ENCODE peak calls at places on chromosomes 11 and 22, in five cellular contexts. H is SK-N-SH, N is GM12878, B is HepG2, J is K562. L is an unnamed sample.

GRCh38 chr11:59857444-59858434 is 8.5 kb downstream of the TCN1 start:
- DNase-seq in J (peak), B (no peak), N (no peak), H (no peak), L (no peak)

GRCh38 chr11:92340839-92341238 is 116.2 kb downstream of the FAT3 start:
- DNase-seq in N (no peak), J (peak), B (peak), H (peak), L (peak)

GRCh38 chr11:46295312-46295995 is 18.0 kb downstream of the CREB3L1 start:
- DNase-seq in J (peak), B (peak), H (peak), N (no peak), L (peak)

GRCh38 chr11:82989628-82990404 is 81.9 kb downstream of the RAB30 start:
- DNase-seq in B (peak), J (no peak), H (no peak), N (no peak), L (no peak)

GRCh38 chr22:19429950-19430889 is 1.3 kb downstream of the HIRA start:
- DNase-seq in N (no peak), B (peak), H (peak), J (peak), L (peak)

GRCh38 chr11:72764503-72764902 is 12.3 kb upstream of the ARAP1 start:
- DNase-seq in J (peak), N (no peak), B (no peak), H (no peak), L (no peak)

GRCh38 chr22:22195265-22196017 is 49.1 kb upstream of the VPREB1 start:
- DNase-seq in N (peak), H (peak), B (peak), J (peak), L (peak)

GRCh38 chr11:44614281-44614680 is 48.8 kb downstream of the CD82 start:
- DNase-seq in B (no peak), N (no peak), J (no peak), H (no peak), L (no peak)

GRCh38 chr22:45225732-45226560 is 14.7 kb downstream of the KIAA0930 start:
- DNase-seq in J (no peak), N (no peak), H (no peak), B (peak), L (no peak)

GRCh38 chr22:45208993-45209838 is 31.5 kb downstream of the KIAA0930 start:
- DNase-seq in H (peak), B (no peak), N (no peak), J (peak), L (peak)

GRCh38 chr11:71194702-71195101 is 57.7 kb downstream of the SHANK2 start:
- DNase-seq in N (no peak), J (no peak), H (no peak), B (no peak), L (no peak)

GRCh38 chr11:8701891-8702597 is 19.5 kb downstream of the RPL27A start:
- DNase-seq in J (no peak), N (no peak), H (no peak), B (no peak), L (no peak)

GRCh38 chr11:10934293-10934850 is 76.5 kb upstream of the ZBED5 start:
- DNase-seq in J (peak), H (no peak), B (no peak), N (no peak), L (no peak)

GRCh38 chr11:43393765-43394355 is 35.1 kb downstream of the TTC17 start:
- DNase-seq in H (no peak), B (no peak), J (no peak), N (no peak), L (no peak)

GRCh38 chr11:34600339-34601084 is 20.4 kb upstream of the EHF start:
- DNase-seq in B (peak), H (peak), N (no peak), J (peak), L (no peak)

GRCh38 chr11:133917921-133918605 is 38.7 kb downstream of the IGSF9B start:
- DNase-seq in N (no peak), B (no peak), H (no peak), J (peak), L (no peak)

GRCh38 chr11:8258289-8258688 is 5.4 kb downstream of the LMO1 start:
- DNase-seq in J (no peak), H (no peak), B (no peak), N (no peak), L (no peak)

GRCh38 chr11:75270896-75271415 is 30.4 kb downstream of the TPBGL start:
- DNase-seq in H (no peak), J (no peak), B (no peak), N (no peak), L (no peak)

DNA sequence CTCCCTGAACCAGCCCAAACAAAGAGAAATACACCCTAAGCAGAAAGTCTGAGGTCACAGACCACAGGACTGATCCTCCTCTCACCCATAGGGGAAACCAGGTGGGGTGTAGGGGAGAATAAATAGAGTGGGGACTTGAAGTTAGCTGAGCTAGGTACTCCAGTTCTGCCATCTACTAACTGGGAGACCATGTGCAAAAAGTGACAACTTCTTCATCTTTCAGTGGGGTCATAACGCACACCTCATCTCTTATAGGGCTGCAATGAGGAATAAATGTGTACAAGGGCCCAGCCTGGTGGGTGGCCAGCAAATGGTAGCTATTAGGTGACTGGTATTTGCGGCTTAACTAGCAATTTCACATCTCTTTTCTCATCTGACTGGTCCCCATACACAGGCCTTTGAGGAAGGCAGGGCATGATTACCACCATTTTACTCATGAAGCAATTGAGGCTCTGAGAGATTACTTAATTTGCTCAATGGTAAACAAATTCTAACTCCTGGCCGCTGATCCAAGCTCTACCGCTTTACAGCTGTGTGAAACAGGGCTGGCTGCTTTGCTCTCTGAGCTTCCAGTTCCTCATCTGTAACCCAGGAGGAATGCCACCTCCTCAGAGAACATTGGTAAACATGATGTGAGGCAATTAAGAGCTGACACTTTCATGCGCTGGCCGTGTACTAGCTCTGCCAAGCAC is 16.6 kb downstream of the TBC1D10A start:
- DNase-seq in J (no peak), B (no peak), H (no peak), N (peak), L (no peak)
- TF ChIP-seq FOXM1 in J (no peak), B (no peak), H (no peak), N (no peak), L (no peak)

GRCh38 chr11:64917663-64917995 is 620 bp upstream of the ATG2A start:
- DNase-seq in N (no peak), J (no peak), B (no peak), H (no peak), L (no peak)
- TF ChIP-seq FOXM1 in N (no peak), J (no peak), B (no peak), H (no peak), L (no peak)

GRCh38 chr11:22715971-22716370 is 49.6 kb downstream of the GAS2 start:
- DNase-seq in B (no peak), H (no peak), N (no peak), J (no peak), L (no peak)

GRCh38 chr11:22711880-22712279 is 45.5 kb downstream of the GAS2 start:
- DNase-seq in J (no peak), H (no peak), B (no peak), N (no peak), L (no peak)

GRCh38 chr11:22711212-22711770 is 44.9 kb downstream of the GAS2 start:
- DNase-seq in N (no peak), J (no peak), B (no peak), H (no peak), L (no peak)

GRCh38 chr11:22713336-22713735 is 46.9 kb downstream of the GAS2 start:
- DNase-seq in N (no peak), J (no peak), H (no peak), B (no peak), L (no peak)
- TF ChIP-seq FOXM1 in N (no peak), J (no peak), H (no peak), B (no peak), L (no peak)

GRCh38 chr22:32127904-32128303 is 31.2 kb downstream of the C22orf42 start:
- DNase-seq in B (no peak), N (no peak), J (peak), H (no peak), L (peak)
- TF ChIP-seq FOXM1 in B (no peak), N (no peak), J (no peak), H (no peak), L (no peak)

DNA sequence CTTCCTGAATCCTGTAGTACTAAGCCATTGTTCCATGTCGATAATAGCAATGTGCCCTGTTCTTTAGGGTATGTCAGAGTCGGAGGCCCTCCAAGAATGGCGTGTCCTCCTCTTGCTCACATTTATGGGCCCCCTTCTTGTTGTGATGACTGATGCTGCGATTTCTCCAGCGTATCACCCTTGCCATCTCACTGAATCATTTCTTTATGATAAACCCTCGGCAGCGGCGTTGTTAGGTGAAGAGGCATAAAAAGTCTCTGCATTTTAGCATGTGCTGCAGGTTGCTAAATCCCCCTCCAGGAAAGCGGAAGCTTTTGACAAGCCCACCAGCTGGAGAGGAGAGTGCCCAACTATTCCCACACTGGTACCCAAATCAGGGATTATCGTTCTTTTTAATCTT is 1045.3 kb downstream of the BRD1 start:
- DNase-seq in H (no peak), J (no peak), N (no peak), B (no peak), L (no peak)
- TF ChIP-seq FOXM1 in H (no peak), J (no peak), N (no peak), B (no peak), L (no peak)

GRCh38 chr11:20029193-20029592 is 131.1 kb downstream of the DBX1 start:
- DNase-seq in B (no peak), J (no peak), H (no peak), N (no peak), L (no peak)
- TF ChIP-seq FOXM1 in B (no peak), J (no peak), H (no peak), N (no peak), L (no peak)

DNA sequence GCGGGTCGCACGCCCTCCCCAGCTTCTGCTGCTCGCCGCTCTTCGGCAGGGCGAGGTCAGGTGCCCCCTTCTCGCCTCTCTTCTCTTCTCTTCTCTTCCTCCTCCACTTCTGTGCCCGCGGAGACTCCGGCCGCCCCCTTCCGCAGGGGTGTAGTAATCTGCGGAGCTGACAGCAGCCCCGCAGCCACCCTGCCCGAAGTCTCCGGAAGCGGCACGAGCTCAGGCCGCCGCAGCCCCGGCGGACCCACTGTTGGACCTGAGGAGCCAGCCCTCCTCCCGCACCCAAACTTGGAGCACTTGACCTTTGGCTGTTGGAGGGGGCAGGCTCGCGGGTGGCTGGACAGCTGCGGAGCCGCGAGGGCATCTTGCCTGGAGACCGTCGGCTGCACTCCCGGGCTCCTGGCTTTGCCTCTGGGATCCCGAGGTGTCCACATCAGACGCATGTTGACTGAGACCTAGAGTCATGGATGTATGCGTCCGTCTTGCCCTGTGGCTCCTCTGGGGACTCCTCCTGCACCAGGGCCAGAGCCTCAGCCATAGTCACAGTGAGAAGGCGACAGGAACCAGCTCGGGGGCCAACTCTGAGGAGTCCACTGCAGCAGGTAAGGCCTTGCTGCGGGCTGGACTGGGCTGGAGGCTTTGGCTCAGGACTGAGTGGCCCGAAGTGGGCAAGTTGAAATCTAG is 486 bp downstream of the STIM1 start:
- DNase-seq in H (no peak), B (no peak), N (no peak), J (peak), L (no peak)
- TF ChIP-seq FOXM1 in H (no peak), B (no peak), N (no peak), J (no peak), L (no peak)

L was measured in HEK293T.